ENCODE peak calls at places on chromosomes 3 and 15, in seven cellular contexts. One of them, this sample, is unnamed.

GRCh38 chr3:12436514-12437222 is 47.6 kb upstream of the TSEN2 start:
- DNase-seq in esophagus squamous epithelium: no peak
- DNase-seq in H54: peak
- DNase-seq in ovary: no peak
- DNase-seq in prostate gland: no peak
- DNase-seq in body of pancreas: no peak
- DNase-seq in tibial nerve: no peak
- DNase-seq in this sample: no peak

GRCh38 chr3:38307599-38307998 is 25.5 kb downstream of the SLC22A14 start:
- DNase-seq in esophagus squamous epithelium: no peak
- DNase-seq in H54: no peak
- DNase-seq in ovary: no peak
- DNase-seq in prostate gland: no peak
- DNase-seq in body of pancreas: no peak
- DNase-seq in tibial nerve: no peak
- DNase-seq in this sample: no peak

GRCh38 chr15:57611938-57612337 is 20.2 kb downstream of the MYZAP start:
- DNase-seq in esophagus squamous epithelium: no peak
- DNase-seq in H54: no peak
- DNase-seq in ovary: no peak
- DNase-seq in prostate gland: peak
- DNase-seq in body of pancreas: peak
- DNase-seq in tibial nerve: no peak
- DNase-seq in this sample: peak

GRCh38 chr3:53196575-53197407 is 35.8 kb downstream of the PRKCD start:
- DNase-seq in esophagus squamous epithelium: no peak
- DNase-seq in H54: no peak
- DNase-seq in ovary: no peak
- DNase-seq in prostate gland: no peak
- DNase-seq in body of pancreas: no peak
- DNase-seq in tibial nerve: peak
- DNase-seq in this sample: no peak

GRCh38 chr3:157463819-157464218 is 27.2 kb downstream of the PTX3 start:
- DNase-seq in esophagus squamous epithelium: no peak
- DNase-seq in H54: no peak
- DNase-seq in ovary: no peak
- DNase-seq in prostate gland: no peak
- DNase-seq in body of pancreas: no peak
- DNase-seq in tibial nerve: no peak
- DNase-seq in this sample: no peak

GRCh38 chr3:172256101-172256687 is 192.1 kb downstream of the GHSR start:
- DNase-seq in esophagus squamous epithelium: no peak
- DNase-seq in H54: no peak
- DNase-seq in ovary: peak
- DNase-seq in prostate gland: no peak
- DNase-seq in body of pancreas: no peak
- DNase-seq in tibial nerve: peak
- DNase-seq in this sample: no peak

GRCh38 chr3:136018876-136019275 is 53.3 kb downstream of the PPP2R3A start:
- DNase-seq in esophagus squamous epithelium: no peak
- DNase-seq in H54: no peak
- DNase-seq in ovary: no peak
- DNase-seq in prostate gland: no peak
- DNase-seq in body of pancreas: no peak
- DNase-seq in tibial nerve: no peak
- DNase-seq in this sample: no peak

GRCh38 chr15:88995449-88995848 is 82.3 kb upstream of the MFGE8 start:
- DNase-seq in esophagus squamous epithelium: no peak
- DNase-seq in H54: no peak
- DNase-seq in ovary: no peak
- DNase-seq in prostate gland: no peak
- DNase-seq in body of pancreas: no peak
- DNase-seq in tibial nerve: no peak
- DNase-seq in this sample: no peak

GRCh38 chr3:108432431-108432830 is 78.0 kb downstream of the MYH15 start:
- DNase-seq in esophagus squamous epithelium: no peak
- DNase-seq in H54: no peak
- DNase-seq in ovary: no peak
- DNase-seq in prostate gland: no peak
- DNase-seq in body of pancreas: no peak
- DNase-seq in tibial nerve: no peak
- DNase-seq in this sample: no peak

GRCh38 chr3:127045435-127046045 is 62.6 kb downstream of the PLXNA1 start:
- DNase-seq in esophagus squamous epithelium: no peak
- DNase-seq in H54: no peak
- DNase-seq in ovary: no peak
- DNase-seq in prostate gland: no peak
- DNase-seq in body of pancreas: no peak
- DNase-seq in tibial nerve: no peak
- DNase-seq in this sample: no peak

GRCh38 chr3:100006570-100007271 is 107.6 kb downstream of the FILIP1L start:
- DNase-seq in esophagus squamous epithelium: no peak
- DNase-seq in H54: no peak
- DNase-seq in ovary: no peak
- DNase-seq in prostate gland: no peak
- DNase-seq in body of pancreas: no peak
- DNase-seq in tibial nerve: no peak
- DNase-seq in this sample: no peak

GRCh38 chr3:159486580-159486979 is 502.1 kb upstream of the IL12A start:
- DNase-seq in esophagus squamous epithelium: no peak
- DNase-seq in H54: no peak
- DNase-seq in ovary: no peak
- DNase-seq in prostate gland: no peak
- DNase-seq in body of pancreas: no peak
- DNase-seq in tibial nerve: no peak
- DNase-seq in this sample: no peak

GRCh38 chr3:138259126-138259525 is 70.5 kb downstream of the NME9 start:
- DNase-seq in esophagus squamous epithelium: no peak
- DNase-seq in H54: no peak
- DNase-seq in ovary: no peak
- DNase-seq in prostate gland: no peak
- DNase-seq in body of pancreas: no peak
- DNase-seq in tibial nerve: no peak
- DNase-seq in this sample: no peak

GRCh38 chr3:64399205-64399800 is 174.0 kb upstream of the PRICKLE2 start:
- DNase-seq in esophagus squamous epithelium: no peak
- DNase-seq in H54: peak
- DNase-seq in ovary: peak
- DNase-seq in prostate gland: peak
- DNase-seq in body of pancreas: peak
- DNase-seq in tibial nerve: peak
- DNase-seq in this sample: peak

GRCh38 chr3:157123621-157124020 is 36.3 kb downstream of the CCNL1 start:
- DNase-seq in esophagus squamous epithelium: no peak
- DNase-seq in H54: no peak
- DNase-seq in ovary: no peak
- DNase-seq in prostate gland: no peak
- DNase-seq in body of pancreas: no peak
- DNase-seq in tibial nerve: no peak
- DNase-seq in this sample: no peak

DNA sequence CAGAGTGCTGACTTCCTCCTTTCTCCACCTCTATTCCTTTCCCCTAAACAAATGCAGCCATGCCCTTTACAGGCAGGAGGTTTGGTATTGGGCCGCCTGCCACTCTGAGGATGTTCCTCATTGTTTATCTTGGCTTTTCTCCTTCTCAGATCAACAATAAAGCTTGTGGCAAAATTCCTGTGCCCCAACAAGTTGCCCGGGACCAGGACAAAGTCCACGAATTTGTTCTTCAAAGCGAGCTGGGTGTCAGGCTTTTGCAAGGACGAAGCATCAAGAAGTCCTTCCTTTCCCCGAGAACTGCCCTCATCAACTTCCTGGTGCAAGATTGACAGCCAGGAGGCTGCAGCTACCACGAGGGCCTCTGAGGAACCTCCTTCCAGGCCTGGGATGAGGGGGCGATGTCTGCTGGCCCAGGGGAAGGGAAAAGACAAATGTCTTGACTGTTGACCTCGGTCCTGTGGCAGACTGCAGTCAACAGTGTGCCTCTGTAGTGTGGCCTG is 47.3 kb upstream of the LIMD1 start:
- DNase-seq in esophagus squamous epithelium: no peak
- DNase-seq in H54: no peak
- DNase-seq in ovary: no peak
- DNase-seq in prostate gland: peak
- DNase-seq in body of pancreas: no peak
- DNase-seq in tibial nerve: no peak
- DNase-seq in this sample: peak
- TF ChIP-seq POLR2A in esophagus squamous epithelium: no peak
- TF ChIP-seq POLR2A in H54: no peak
- TF ChIP-seq POLR2A in ovary: no peak
- TF ChIP-seq POLR2A in prostate gland: no peak
- TF ChIP-seq POLR2A in body of pancreas: no peak
- TF ChIP-seq POLR2A in tibial nerve: no peak
- TF ChIP-seq POLR2A in this sample: no peak

GRCh38 chr3:51974963-51975856 is at the start of gene ABHD14A:
- DNase-seq in esophagus squamous epithelium: no peak
- DNase-seq in H54: peak
- DNase-seq in ovary: peak
- DNase-seq in prostate gland: peak
- DNase-seq in body of pancreas: peak
- DNase-seq in tibial nerve: no peak
- DNase-seq in this sample: peak
- TF ChIP-seq POLR2A in esophagus squamous epithelium: peak
- TF ChIP-seq POLR2A in H54: peak
- TF ChIP-seq POLR2A in ovary: peak
- TF ChIP-seq POLR2A in prostate gland: peak
- TF ChIP-seq POLR2A in body of pancreas: peak
- TF ChIP-seq POLR2A in tibial nerve: peak
- TF ChIP-seq POLR2A in this sample: no peak

GRCh38 chr15:68258684-68259083 is 18.9 kb upstream of the FEM1B start:
- DNase-seq in esophagus squamous epithelium: no peak
- DNase-seq in H54: no peak
- DNase-seq in ovary: peak
- DNase-seq in prostate gland: no peak
- DNase-seq in body of pancreas: no peak
- DNase-seq in tibial nerve: peak
- DNase-seq in this sample: no peak

GRCh38 chr15:68261241-68261640 is 16.3 kb upstream of the FEM1B start:
- DNase-seq in esophagus squamous epithelium: no peak
- DNase-seq in H54: no peak
- DNase-seq in ovary: no peak
- DNase-seq in prostate gland: no peak
- DNase-seq in body of pancreas: no peak
- DNase-seq in tibial nerve: no peak
- DNase-seq in this sample: no peak

GRCh38 chr15:68259883-68260282 is 17.7 kb upstream of the FEM1B start:
- DNase-seq in esophagus squamous epithelium: no peak
- DNase-seq in H54: no peak
- DNase-seq in ovary: no peak
- DNase-seq in prostate gland: no peak
- DNase-seq in body of pancreas: no peak
- DNase-seq in tibial nerve: no peak
- DNase-seq in this sample: no peak

GRCh38 chr15:68252925-68253534 is 23.5 kb upstream of the CLN6 start:
- DNase-seq in esophagus squamous epithelium: no peak
- DNase-seq in H54: peak
- DNase-seq in ovary: peak
- DNase-seq in prostate gland: peak
- DNase-seq in body of pancreas: peak
- DNase-seq in tibial nerve: peak
- DNase-seq in this sample: no peak

GRCh38 chr15:68256675-68257450 is 20.7 kb upstream of the FEM1B start:
- DNase-seq in esophagus squamous epithelium: no peak
- DNase-seq in H54: no peak
- DNase-seq in ovary: peak
- DNase-seq in prostate gland: peak
- DNase-seq in body of pancreas: peak
- DNase-seq in tibial nerve: peak
- DNase-seq in this sample: peak
- TF ChIP-seq POLR2A in esophagus squamous epithelium: no peak
- TF ChIP-seq POLR2A in H54: no peak
- TF ChIP-seq POLR2A in ovary: peak
- TF ChIP-seq POLR2A in prostate gland: peak
- TF ChIP-seq POLR2A in body of pancreas: peak
- TF ChIP-seq POLR2A in tibial nerve: peak
- TF ChIP-seq POLR2A in this sample: peak

GRCh38 chr15:69456208-69457166 is 3.9 kb downstream of the RPLP1 start:
- DNase-seq in esophagus squamous epithelium: no peak
- DNase-seq in H54: no peak
- DNase-seq in ovary: no peak
- DNase-seq in prostate gland: no peak
- DNase-seq in body of pancreas: no peak
- DNase-seq in tibial nerve: no peak
- DNase-seq in this sample: no peak

GRCh38 chr15:69460481-69460880 is 7.9 kb downstream of the RPLP1 start:
- DNase-seq in esophagus squamous epithelium: no peak
- DNase-seq in H54: no peak
- DNase-seq in ovary: no peak
- DNase-seq in prostate gland: no peak
- DNase-seq in body of pancreas: no peak
- DNase-seq in tibial nerve: no peak
- DNase-seq in this sample: no peak

GRCh38 chr15:69454953-69455352 is 2.3 kb downstream of the RPLP1 start:
- DNase-seq in esophagus squamous epithelium: no peak
- DNase-seq in H54: no peak
- DNase-seq in ovary: no peak
- DNase-seq in prostate gland: no peak
- DNase-seq in body of pancreas: no peak
- DNase-seq in tibial nerve: no peak
- DNase-seq in this sample: no peak

GRCh38 chr15:69459063-69459462 is 6.4 kb downstream of the RPLP1 start:
- DNase-seq in esophagus squamous epithelium: no peak
- DNase-seq in H54: no peak
- DNase-seq in ovary: no peak
- DNase-seq in prostate gland: no peak
- DNase-seq in body of pancreas: no peak
- DNase-seq in tibial nerve: no peak
- DNase-seq in this sample: no peak

GRCh38 chr15:69457304-69458280 is 5.0 kb downstream of the RPLP1 start:
- DNase-seq in esophagus squamous epithelium: no peak
- DNase-seq in H54: no peak
- DNase-seq in ovary: no peak
- DNase-seq in prostate gland: no peak
- DNase-seq in body of pancreas: no peak
- DNase-seq in tibial nerve: no peak
- DNase-seq in this sample: no peak
- TF ChIP-seq POLR2A in esophagus squamous epithelium: no peak
- TF ChIP-seq POLR2A in H54: no peak
- TF ChIP-seq POLR2A in ovary: no peak
- TF ChIP-seq POLR2A in prostate gland: no peak
- TF ChIP-seq POLR2A in body of pancreas: no peak
- TF ChIP-seq POLR2A in tibial nerve: no peak
- TF ChIP-seq POLR2A in this sample: no peak